ENCODE peak calls at places on chromosomes 4 and X, in five cellular contexts. V is naive B cell; I is NCI-H1930; C is stimulated activated CD8-positive, alpha-beta memory T cell treated with anti-CD3 and anti-CD28 coated beads, Interleukin-2, amount 100 ng/mL, for 48 hours; M is fibroblast of the aortic adventitia. J is an unnamed sample.

GRCh38 chr4:174521800-174522182 is 497 bp downstream of the HPGD start:
- DNase-seq in V (no peak), I (peak; percentile 25), C (no peak), M (no peak), J (no peak)

GRCh38 chr4:105978684-105979296 is 83.5 kb downstream of the NPNT start:
- DNase-seq in V (no peak), I (no peak), C (no peak), M (peak; percentile 94), J (no peak)

GRCh38 chr4:82241534-82241933 is 132.3 kb downstream of the HNRNPD start:
- DNase-seq in V (no peak), I (no peak), C (no peak), M (no peak), J (no peak)

GRCh38 chrX:100083146-100083715 is 326.8 kb downstream of the PCDH19 start:
- DNase-seq in V (no peak), I (no peak), C (no peak), M (no peak), J (no peak)

GRCh38 chrX:13965531-13965930 is 64.2 kb downstream of the GEMIN8 start:
- DNase-seq in V (no peak), I (no peak), C (no peak), M (no peak), J (no peak)

GRCh38 chrX:149837639-149838038 is 43.3 kb upstream of the MAGEA8 start:
- DNase-seq in V (no peak), I (no peak), C (no peak), M (no peak), J (no peak)

GRCh38 chrX:133215747-133216146 is 2.4 kb downstream of the TFDP3 start:
- DNase-seq in V (no peak), I (peak; percentile 23), C (no peak), M (no peak), J (no peak)

GRCh38 chr4:101981756-101982155 is 191.2 kb downstream of the BANK1 start:
- DNase-seq in V (no peak), I (no peak), C (no peak), M (no peak), J (no peak)

GRCh38 chr4:183919173-183919572 is 14.1 kb downstream of the STOX2 start:
- DNase-seq in V (no peak), I (no peak), C (no peak), M (no peak), J (no peak)

GRCh38 chrX:49072712-49073095 is 1.1 kb downstream of the PRAF2 start:
- DNase-seq in V (no peak), I (no peak), C (no peak), M (no peak), J (no peak)

GRCh38 chr4:38706301-38706700 is 42.3 kb downstream of the KLF3 start:
- DNase-seq in V (no peak), I (no peak), C (no peak), M (no peak), J (no peak)

GRCh38 chr4:174365018-174365587 is 81.4 kb downstream of the CEP44 start:
- DNase-seq in V (peak; percentile 5), I (no peak), C (no peak), M (peak; percentile 76), J (no peak)

GRCh38 chr4:6107886-6108285 is 89.7 kb upstream of the C4orf50 start:
- DNase-seq in V (no peak), I (no peak), C (no peak), M (no peak), J (no peak)

J was measured in GOT3.